ENCODE peak calls at places on chromosomes 1 and 21, in five cellular contexts. H is progenitor cell of endocrine pancreas, P is amniotic stem cell, M is epithelial cell of esophagus, Q is Right ventricle myocardium superior. O is an unnamed sample.

GRCh38 chr1:206715552-206716518 is 31.1 kb downstream of the MAPKAPK2 start:
- DNase-seq in M (no peak), H (no peak), P (no peak), Q (no peak), O (no peak)

GRCh38 chr1:175146535-175147213 is 45.9 kb downstream of the KIAA0040 start:
- DNase-seq in H (peak), M (peak), P (peak), Q (peak), O (no peak)

GRCh38 chr1:206700445-206701036 is 15.8 kb downstream of the MAPKAPK2 start:
- DNase-seq in M (no peak), H (no peak), P (no peak), Q (no peak), O (peak)

GRCh38 chr1:12617901-12618660 is at the start of gene DHRS3:
- DNase-seq in M (peak), P (peak), H (peak), Q (peak), O (peak)

GRCh38 chr1:204992940-204993339 is 50.1 kb upstream of the CNTN2 start:
- DNase-seq in Q (no peak), P (no peak), H (no peak), M (no peak), O (no peak)

GRCh38 chr21:41610042-41610839 is 102.3 kb upstream of the TMPRSS2 start:
- DNase-seq in M (peak), H (peak), P (no peak), Q (peak), O (peak)

GRCh38 chr1:105544475-105544874 is 1512.0 kb upstream of the PRMT6 start:
- DNase-seq in P (no peak), H (no peak), Q (no peak), M (peak), O (no peak)

GRCh38 chr21:41616063-41616591 is 108.2 kb upstream of the TMPRSS2 start:
- DNase-seq in Q (no peak), H (no peak), P (peak), M (no peak), O (no peak)

GRCh38 chr1:56911539-56911938 is 54.3 kb downstream of the C8B start:
- DNase-seq in H (no peak), P (no peak), M (no peak), Q (no peak), O (no peak)

GRCh38 chr1:199226163-199226562 is 587.3 kb downstream of the PTPRC start:
- DNase-seq in H (no peak), P (no peak), Q (no peak), M (peak), O (no peak)

GRCh38 chr1:91736146-91736998 is 149.6 kb downstream of the TGFBR3 start:
- DNase-seq in M (no peak), H (no peak), P (no peak), Q (no peak), O (no peak)

GRCh38 chr1:155970531-155971167 is 7.7 kb downstream of the ARHGEF2 start:
- DNase-seq in Q (peak), M (peak), P (peak), H (no peak), O (no peak)

GRCh38 chr1:214660900-214661299 is 57.9 kb downstream of the CENPF start:
- DNase-seq in P (no peak), H (peak), Q (no peak), M (peak), O (no peak)

GRCh38 chr1:167430849-167431242 is 87.5 kb downstream of the CD247 start:
- DNase-seq in M (no peak), P (no peak), Q (no peak), H (no peak), O (no peak)

GRCh38 chr1:192739476-192740184 is 69.2 kb upstream of the RGS2 start:
- DNase-seq in Q (no peak), H (no peak), M (no peak), P (no peak), O (no peak)

GRCh38 chr1:151455966-151456365 is 3.3 kb downstream of the POGZ start:
- DNase-seq in H (no peak), P (no peak), M (no peak), Q (no peak), O (no peak)

GRCh38 chr21:14889080-14889805 is 175.6 kb downstream of the NRIP1 start:
- DNase-seq in H (no peak), M (peak), Q (no peak), P (no peak), O (no peak)

GRCh38 chr1:119008483-119009299 is 20.5 kb upstream of the TBX15 start:
- DNase-seq in H (no peak), M (peak), P (peak), Q (no peak), O (peak)

GRCh38 chr1:211524521-211524920 is 32.6 kb upstream of the RD3 start:
- DNase-seq in P (no peak), M (no peak), H (no peak), Q (no peak), O (no peak)

GRCh38 chr1:13523780-13524477 is 10.1 kb upstream of the LRRC38 start:
- DNase-seq in P (no peak), H (no peak), Q (no peak), M (no peak), O (no peak)

GRCh38 chr21:33383056-33383888 is 19.9 kb upstream of the IFNGR2 start:
- DNase-seq in H (no peak), M (peak), P (peak), Q (peak), O (no peak)

GRCh38 chr1:156196445-156196844 is 2.5 kb downstream of the SLC25A44 start:
- DNase-seq in P (no peak), Q (no peak), H (no peak), M (no peak), O (no peak)

GRCh38 chr1:209190591-209191241 is 392.8 kb upstream of the CAMK1G start:
- DNase-seq in M (peak), H (peak), P (peak), Q (no peak), O (peak)

GRCh38 chr21:32018381-32018780 is 145.6 kb downstream of the HUNK start:
- DNase-seq in P (no peak), Q (no peak), H (no peak), M (no peak), O (no peak)

GRCh38 chr1:17272641-17273040 is 23.7 kb downstream of the PADI3 start:
- DNase-seq in H (no peak), Q (no peak), P (no peak), M (peak), O (no peak)

GRCh38 chr1:205939690-205940330 is 3.4 kb downstream of the SLC26A9 start:
- DNase-seq in M (no peak), P (no peak), H (peak), Q (no peak), O (peak)

GRCh38 chr1:111813440-111814304 is 58.0 kb downstream of the DDX20 start:
- DNase-seq in M (no peak), Q (no peak), P (no peak), H (no peak), O (no peak)

GRCh38 chr1:100926240-100926639 is 30.4 kb downstream of the SLC30A7 start:
- DNase-seq in P (no peak), Q (no peak), M (no peak), H (no peak), O (no peak)